ENCODE peak calls at places on chromosomes 5 and 9, in four cellular contexts. One of them, this sample, is unnamed. For H3K4me1, the result is how much of the 10 kb centered on the place peaks cover.

GRCh38 chr9:78695521-78695920 is 398.6 kb downstream of the PSAT1 start:
- DNase-seq in breast epithelium: no peak
- DNase-seq in ascending aorta: no peak
- DNase-seq in tibial nerve: no peak
- DNase-seq in this sample: no peak

GRCh38 chr9:114433720-114434255 is 46.0 kb upstream of the AKNA start:
- DNase-seq in breast epithelium: no peak
- DNase-seq in ascending aorta: no peak
- DNase-seq in tibial nerve: no peak
- DNase-seq in this sample: no peak

GRCh38 chr9:12708562-12709298 is 15.5 kb downstream of the TYRP1 start:
- DNase-seq in breast epithelium: no peak
- DNase-seq in ascending aorta: no peak
- DNase-seq in tibial nerve: no peak
- DNase-seq in this sample: no peak

GRCh38 chr9:7239708-7240107 is 481.9 kb downstream of the KDM4C start:
- DNase-seq in breast epithelium: no peak
- DNase-seq in ascending aorta: no peak
- DNase-seq in tibial nerve: no peak
- DNase-seq in this sample: no peak

GRCh38 chr9:123423036-123423640 is 67.1 kb downstream of the CRB2 start:
- DNase-seq in breast epithelium: no peak
- DNase-seq in ascending aorta: no peak
- DNase-seq in tibial nerve: no peak
- DNase-seq in this sample: no peak

GRCh38 chr5:179385892-179386291 is 40.6 kb upstream of the ADAMTS2 start:
- DNase-seq in breast epithelium: no peak
- DNase-seq in ascending aorta: no peak
- DNase-seq in tibial nerve: no peak
- DNase-seq in this sample: no peak

GRCh38 chr5:134142806-134143205 is 28.3 kb downstream of the TCF7 start:
- DNase-seq in breast epithelium: peak
- DNase-seq in ascending aorta: no peak
- DNase-seq in tibial nerve: no peak
- DNase-seq in this sample: no peak

GRCh38 chr9:86795861-86796497 is 151.3 kb downstream of the GAS1 start:
- DNase-seq in breast epithelium: peak
- DNase-seq in ascending aorta: no peak
- DNase-seq in tibial nerve: peak
- DNase-seq in this sample: no peak

GRCh38 chr5:17248999-17249634 is 31.7 kb downstream of the BASP1 start:
- DNase-seq in breast epithelium: no peak
- DNase-seq in ascending aorta: no peak
- DNase-seq in tibial nerve: peak
- DNase-seq in this sample: no peak

GRCh38 chr9:109387206-109387605 is 66.3 kb upstream of the EPB41L4B start:
- DNase-seq in breast epithelium: no peak
- DNase-seq in ascending aorta: no peak
- DNase-seq in tibial nerve: no peak
- DNase-seq in this sample: no peak

GRCh38 chr9:121720992-121721350 is 69.5 kb downstream of the DAB2IP start:
- DNase-seq in breast epithelium: no peak
- DNase-seq in ascending aorta: no peak
- DNase-seq in tibial nerve: no peak
- DNase-seq in this sample: no peak
- TF ChIP-seq CTCF in breast epithelium: no peak
- TF ChIP-seq CTCF in ascending aorta: no peak
- TF ChIP-seq CTCF in tibial nerve: no peak
- TF ChIP-seq CTCF in this sample: no peak

DNA sequence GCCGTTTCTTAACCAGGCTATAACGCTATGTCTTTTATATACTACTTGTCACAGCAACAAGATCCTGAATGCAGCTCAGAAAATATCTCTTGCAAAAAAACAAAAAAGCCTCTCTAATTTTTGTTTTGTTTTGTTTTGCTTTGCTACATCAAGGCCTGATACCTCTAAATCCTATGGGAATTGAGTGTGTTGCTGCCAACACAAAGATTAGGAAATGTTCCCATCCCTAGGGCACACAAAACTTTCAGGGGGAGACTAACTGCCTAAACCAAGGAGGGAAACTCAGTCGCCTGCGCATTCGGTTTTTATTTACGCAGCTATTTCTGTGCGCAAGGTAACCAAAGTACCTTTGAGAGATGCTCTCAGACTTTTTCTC is 1.7 kb downstream of the SSBP2 start:
- DNase-seq in breast epithelium: no peak
- DNase-seq in ascending aorta: no peak
- DNase-seq in tibial nerve: no peak
- DNase-seq in this sample: no peak
- H3K4me1 ChIP-seq in breast epithelium: under half
- H3K4me1 ChIP-seq in ascending aorta: under half
- H3K4me1 ChIP-seq in tibial nerve: under half
- H3K4me1 ChIP-seq in this sample: under half

DNA sequence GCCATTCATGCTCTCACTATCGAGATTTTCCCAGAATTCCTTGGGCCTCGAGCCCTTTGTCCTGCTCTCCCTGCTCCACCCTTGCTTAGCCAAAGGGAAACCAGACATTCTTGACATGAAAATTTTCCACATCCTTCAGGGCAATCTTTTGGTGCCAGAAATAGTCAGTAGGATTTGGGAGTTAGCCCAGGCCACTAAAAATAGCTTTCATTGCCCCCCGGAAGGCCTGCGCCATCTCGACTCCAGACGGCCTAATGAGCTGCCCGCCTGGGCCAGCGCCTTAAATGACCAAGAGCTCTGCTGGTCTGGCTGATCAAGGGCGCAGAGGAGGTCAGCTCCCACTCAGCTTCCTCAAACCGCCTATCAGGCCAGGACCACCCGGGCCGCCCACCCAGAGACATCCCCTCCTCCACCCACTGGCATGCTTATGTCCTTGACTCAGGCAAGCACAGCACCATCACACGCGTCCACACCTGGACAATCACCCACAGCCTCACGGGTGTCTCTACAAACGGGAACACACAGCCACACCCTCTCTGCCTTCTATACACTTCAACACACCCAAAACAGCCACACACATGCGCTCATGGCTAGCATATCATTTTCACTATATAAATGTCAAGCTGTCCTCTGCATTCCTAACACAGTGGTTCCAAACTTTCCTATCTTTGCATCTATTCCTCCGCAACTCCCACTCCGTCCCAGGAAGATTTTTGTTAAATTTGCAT is 20.9 kb downstream of the DUSP1 start:
- DNase-seq in breast epithelium: no peak
- DNase-seq in ascending aorta: no peak
- DNase-seq in tibial nerve: no peak
- DNase-seq in this sample: no peak
- H3K27ac ChIP-seq in breast epithelium: peak
- H3K27ac ChIP-seq in ascending aorta: peak
- H3K27ac ChIP-seq in tibial nerve: peak
- H3K27ac ChIP-seq in this sample: no peak

GRCh38 chr9:99241106-99241505 is 19.0 kb downstream of the SEC61B start:
- DNase-seq in breast epithelium: no peak
- DNase-seq in ascending aorta: no peak
- DNase-seq in tibial nerve: no peak
- DNase-seq in this sample: no peak
- TF ChIP-seq CTCF in breast epithelium: no peak
- TF ChIP-seq CTCF in ascending aorta: no peak
- TF ChIP-seq CTCF in tibial nerve: no peak
- TF ChIP-seq CTCF in this sample: no peak

GRCh38 chr9:93952119-93952783 is 2.9 kb downstream of the BARX1 start:
- DNase-seq in breast epithelium: no peak
- DNase-seq in ascending aorta: no peak
- DNase-seq in tibial nerve: no peak
- DNase-seq in this sample: no peak

GRCh38 chr9:93954436-93955355 is at the start of gene BARX1:
- DNase-seq in breast epithelium: no peak
- DNase-seq in ascending aorta: no peak
- DNase-seq in tibial nerve: no peak
- DNase-seq in this sample: no peak

GRCh38 chr9:93955356-93956182 is 414 bp upstream of the BARX1 start:
- DNase-seq in breast epithelium: no peak
- DNase-seq in ascending aorta: no peak
- DNase-seq in tibial nerve: no peak
- DNase-seq in this sample: no peak

GRCh38 chr9:93952784-93953491 is 2.2 kb downstream of the BARX1 start:
- DNase-seq in breast epithelium: no peak
- DNase-seq in ascending aorta: no peak
- DNase-seq in tibial nerve: no peak
- DNase-seq in this sample: no peak

DNA sequence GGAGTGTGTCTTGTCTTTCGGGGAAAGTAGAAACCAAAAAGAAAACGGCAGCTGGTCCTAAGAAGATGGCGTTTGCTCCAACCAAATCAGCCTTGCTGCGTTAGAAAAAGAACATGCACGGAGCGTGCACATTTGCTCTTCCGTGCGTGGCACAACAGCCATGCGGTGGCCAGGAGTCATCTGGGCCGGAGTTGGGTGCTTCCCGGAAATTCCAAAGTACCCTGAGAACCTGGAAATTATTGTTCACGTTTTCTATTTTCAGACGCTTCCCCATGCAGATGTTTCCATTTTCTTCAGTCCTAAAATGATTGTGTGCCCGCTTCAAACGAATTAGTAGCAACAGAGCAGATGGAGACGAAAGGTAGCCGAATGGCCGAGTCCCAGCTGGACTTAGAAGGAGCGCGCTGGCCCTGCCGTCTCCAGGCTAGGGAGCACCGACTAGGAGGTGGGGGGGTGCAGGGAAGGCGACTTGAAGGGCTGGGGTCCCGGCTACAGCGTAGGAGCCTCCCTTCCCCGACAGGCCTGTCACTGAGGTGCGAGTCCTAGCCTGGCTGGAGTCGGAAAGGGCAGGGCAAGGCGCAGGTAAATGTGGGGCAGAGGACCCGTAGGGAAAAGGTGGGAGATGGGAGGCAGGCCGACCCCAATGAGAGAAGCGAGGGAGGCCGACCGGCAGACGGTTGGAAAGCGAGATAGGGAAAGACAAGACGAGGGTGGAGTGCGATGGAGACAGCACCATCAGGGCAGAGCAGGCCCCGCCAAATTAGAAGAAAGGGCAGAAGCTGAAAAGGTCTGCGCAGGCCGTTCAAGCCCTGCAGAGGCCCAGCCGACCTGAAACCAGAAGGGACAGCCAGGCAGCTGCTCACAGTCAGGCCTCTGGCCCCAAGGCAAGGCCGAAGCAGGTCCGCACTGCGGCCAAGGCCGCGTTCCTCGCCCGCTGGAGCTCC is 1.4 kb downstream of the BARX1 start:
- DNase-seq in breast epithelium: no peak
- DNase-seq in ascending aorta: no peak
- DNase-seq in tibial nerve: no peak
- DNase-seq in this sample: no peak
- H3K4me1 ChIP-seq in breast epithelium: under half
- H3K4me1 ChIP-seq in ascending aorta: under half
- H3K4me1 ChIP-seq in tibial nerve: under half
- H3K4me1 ChIP-seq in this sample: under half

GRCh38 chr5:32692066-32692746 is 18.9 kb upstream of the NPR3 start:
- DNase-seq in breast epithelium: no peak
- DNase-seq in ascending aorta: no peak
- DNase-seq in tibial nerve: no peak
- DNase-seq in this sample: no peak
- H3K27ac ChIP-seq in breast epithelium: no peak
- H3K27ac ChIP-seq in ascending aorta: peak
- H3K27ac ChIP-seq in tibial nerve: no peak
- H3K27ac ChIP-seq in this sample: no peak

GRCh38 chr5:176400382-176401156 is 12.0 kb downstream of the HIGD2A start:
- DNase-seq in breast epithelium: no peak
- DNase-seq in ascending aorta: no peak
- DNase-seq in tibial nerve: no peak
- DNase-seq in this sample: no peak

GRCh38 chr5:176396330-176396729 is 7.8 kb downstream of the HIGD2A start:
- DNase-seq in breast epithelium: no peak
- DNase-seq in ascending aorta: no peak
- DNase-seq in tibial nerve: no peak
- DNase-seq in this sample: no peak

GRCh38 chr5:176394881-176395675 is 6.5 kb downstream of the HIGD2A start:
- DNase-seq in breast epithelium: no peak
- DNase-seq in ascending aorta: no peak
- DNase-seq in tibial nerve: no peak
- DNase-seq in this sample: no peak

GRCh38 chr5:176401281-176402205 is 13.0 kb downstream of the HIGD2A start:
- DNase-seq in breast epithelium: no peak
- DNase-seq in ascending aorta: no peak
- DNase-seq in tibial nerve: no peak
- DNase-seq in this sample: no peak

GRCh38 chr5:176397736-176398420 is 9.3 kb downstream of the HIGD2A start:
- DNase-seq in breast epithelium: no peak
- DNase-seq in ascending aorta: no peak
- DNase-seq in tibial nerve: no peak
- DNase-seq in this sample: no peak
- TF ChIP-seq CTCF in breast epithelium: no peak
- TF ChIP-seq CTCF in ascending aorta: no peak
- TF ChIP-seq CTCF in tibial nerve: no peak
- TF ChIP-seq CTCF in this sample: no peak

GRCh38 chr5:72463499-72464052 is 43.6 kb downstream of the ZNF366 start:
- DNase-seq in breast epithelium: no peak
- DNase-seq in ascending aorta: no peak
- DNase-seq in tibial nerve: no peak
- DNase-seq in this sample: no peak

GRCh38 chr5:72465601-72466563 is 41.3 kb downstream of the ZNF366 start:
- DNase-seq in breast epithelium: no peak
- DNase-seq in ascending aorta: no peak
- DNase-seq in tibial nerve: no peak
- DNase-seq in this sample: no peak

GRCh38 chr5:72467421-72467820 is 39.8 kb downstream of the ZNF366 start:
- DNase-seq in breast epithelium: no peak
- DNase-seq in ascending aorta: no peak
- DNase-seq in tibial nerve: no peak
- DNase-seq in this sample: no peak

GRCh38 chr5:72464071-72464470 is 43.1 kb downstream of the ZNF366 start:
- DNase-seq in breast epithelium: no peak
- DNase-seq in ascending aorta: no peak
- DNase-seq in tibial nerve: no peak
- DNase-seq in this sample: no peak

GRCh38 chr5:72465068-72465467 is 42.1 kb downstream of the ZNF366 start:
- DNase-seq in breast epithelium: no peak
- DNase-seq in ascending aorta: no peak
- DNase-seq in tibial nerve: no peak
- DNase-seq in this sample: no peak
- H3K4me1 ChIP-seq in breast epithelium: under half
- H3K4me1 ChIP-seq in ascending aorta: under half
- H3K4me1 ChIP-seq in tibial nerve: under half
- H3K4me1 ChIP-seq in this sample: under half

GRCh38 chr5:173895766-173896165 is 7.6 kb downstream of the CPEB4 start:
- DNase-seq in breast epithelium: no peak
- DNase-seq in ascending aorta: no peak
- DNase-seq in tibial nerve: no peak
- DNase-seq in this sample: no peak
- H3K27ac ChIP-seq in breast epithelium: no peak
- H3K27ac ChIP-seq in ascending aorta: no peak
- H3K27ac ChIP-seq in tibial nerve: no peak
- H3K27ac ChIP-seq in this sample: no peak

This sample was measured in CD8-positive, alpha-beta T cell.